ENCODE peak calls at places on chromosomes 2 and 18, in seven cellular contexts. O is H9, L is GM12878, J is HCT116, A is SK-N-SH, D is MM.1S, B is K562. X is an unnamed sample.
A peak's percentile ranks its signal among the peaks of the same experiment; 100 is the strongest.

GRCh38 chr18:74745658-74746403 is 148.2 kb downstream of the ZNF407 start:
- DNase-seq in L (no peak), O (no peak), J (peak; percentile 40), B (peak; percentile 9), D (no peak), A (peak; percentile 11), X (peak; percentile 3)

GRCh38 chr18:48607049-48607984 is 68.5 kb downstream of the CTIF start:
- DNase-seq in J (no peak), D (no peak), O (no peak), B (no peak), A (no peak), L (no peak), X (peak; percentile 94)

GRCh38 chr2:71613953-71614925 is 160.9 kb downstream of the DYSF start:
- DNase-seq in B (no peak), O (peak; percentile 17), J (no peak), L (no peak), A (no peak), D (no peak), X (peak; percentile 43)

GRCh38 chr2:75432761-75433361 is 127.9 kb downstream of the EVA1A start:
- DNase-seq in L (peak; percentile 96), D (no peak), O (peak; percentile 30), A (no peak), B (no peak), J (no peak), X (no peak)

GRCh38 chr2:241728627-241729026 is 5.8 kb upstream of the D2HGDH start:
- DNase-seq in A (peak; percentile 23), D (no peak), J (no peak), O (no peak), B (no peak), L (no peak), X (no peak)

GRCh38 chr2:229731916-229732315 is 17.6 kb upstream of the DNER start:
- DNase-seq in A (no peak), L (no peak), J (no peak), O (no peak), D (peak; percentile 71), B (no peak), X (no peak)

GRCh38 chr2:124145982-124146381 is 120.9 kb downstream of the CNTNAP5 start:
- DNase-seq in L (no peak), A (no peak), O (no peak), D (peak; percentile 81), J (no peak), B (no peak), X (no peak)

GRCh38 chr2:120566331-120567035 is 169.2 kb upstream of the GLI2 start:
- DNase-seq in A (no peak), B (no peak), L (no peak), O (no peak), D (no peak), J (no peak), X (peak; percentile 99)

GRCh38 chr2:241932895-241933174 is 63.3 kb downstream of the RTP5 start:
- DNase-seq in B (no peak), A (no peak), O (no peak), J (no peak), D (no peak), L (no peak), X (no peak)

GRCh38 chr2:195664528-195664927 is 7.5 kb downstream of the SLC39A10 start:
- DNase-seq in J (no peak), O (no peak), D (no peak), A (no peak), B (no peak), L (no peak), X (no peak)

GRCh38 chr2:42127425-42128424 is 41.4 kb upstream of the EML4 start:
- DNase-seq in L (peak; percentile 83), J (no peak), O (no peak), A (no peak), D (peak; percentile 78), B (no peak), X (no peak)

GRCh38 chr2:233350708-233351107 is 3.6 kb upstream of the DGKD start:
- DNase-seq in D (no peak), A (peak; percentile 54), J (peak; percentile 92), L (no peak), B (peak; percentile 81), O (no peak), X (peak; percentile 98)

GRCh38 chr2:184154438-184154837 is 443.9 kb upstream of the ZNF804A start:
- DNase-seq in O (no peak), J (no peak), B (no peak), D (no peak), A (no peak), L (no peak), X (no peak)

GRCh38 chr18:26495267-26495666 is 53.1 kb downstream of the KCTD1 start:
- DNase-seq in D (no peak), B (no peak), O (no peak), L (no peak), J (no peak), A (no peak), X (no peak)

GRCh38 chr2:28011322-28011737 is 120.8 kb downstream of the BABAM2 start:
- DNase-seq in B (no peak), D (peak; percentile 16), J (no peak), O (no peak), L (no peak), A (no peak), X (no peak)

GRCh38 chr2:103004426-103004942 is 242.7 kb downstream of the TMEM182 start:
- DNase-seq in J (no peak), O (no peak), A (no peak), B (no peak), D (peak; percentile 87), L (no peak), X (peak; percentile 11)
- H2AFZ ChIP-seq in J (no peak overlapping the region), O (no peak overlapping the region), A (no peak overlapping the region), B (no peak overlapping the region), D (no peak overlapping the region), L (no peak overlapping the region), X (no peak overlapping the region)

GRCh38 chr2:33405180-33406105 is 71.0 kb upstream of the RASGRP3 start:
- DNase-seq in L (no peak), D (no peak), O (no peak), J (no peak), A (no peak), B (no peak), X (no peak)
- TF ChIP-seq CTCF in L (no peak), D (no peak), O (no peak), J (no peak), A (no peak), B (no peak), X (no peak)

DNA sequence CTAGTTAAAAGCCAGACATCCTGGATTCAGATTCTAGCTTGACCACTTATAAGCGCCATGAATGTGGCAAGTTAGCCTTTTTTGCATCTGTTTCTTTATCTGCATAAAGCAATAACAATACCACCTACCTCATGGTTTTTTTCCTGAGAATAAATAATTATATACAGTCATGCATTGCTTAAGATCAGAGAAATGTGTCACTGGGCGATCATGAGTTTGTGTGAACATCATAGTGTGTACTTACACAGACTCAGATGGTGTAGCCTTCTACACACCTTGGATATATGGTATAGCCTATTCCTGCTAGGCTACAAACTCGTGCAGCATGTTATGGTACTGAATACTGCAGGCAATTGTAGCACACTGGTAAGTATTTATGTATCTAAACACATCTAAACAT is 84.7 kb upstream of the PELI1 start:
- DNase-seq in O (no peak), L (no peak), B (no peak), J (no peak), A (no peak), D (no peak), X (no peak)
- H2AFZ ChIP-seq in O (no peak overlapping the region), L (peak overlapping the region; percentile 68), B (peak overlapping the region; percentile 96), J (peak overlapping the region; percentile 100), A (no peak overlapping the region), D (peak overlapping the region; percentile 88), X (no peak overlapping the region)

GRCh38 chr18:49648811-49649210 is 87.0 kb downstream of the LIPG start:
- DNase-seq in L (no peak), B (no peak), O (no peak), D (no peak), J (peak; percentile 6), A (no peak), X (no peak)
- TF ChIP-seq CTCF in L (peak; percentile 12), B (no peak), O (peak; percentile 45), D (peak; percentile 18), J (no peak), A (peak; percentile 42), X (peak; percentile 25)

DNA sequence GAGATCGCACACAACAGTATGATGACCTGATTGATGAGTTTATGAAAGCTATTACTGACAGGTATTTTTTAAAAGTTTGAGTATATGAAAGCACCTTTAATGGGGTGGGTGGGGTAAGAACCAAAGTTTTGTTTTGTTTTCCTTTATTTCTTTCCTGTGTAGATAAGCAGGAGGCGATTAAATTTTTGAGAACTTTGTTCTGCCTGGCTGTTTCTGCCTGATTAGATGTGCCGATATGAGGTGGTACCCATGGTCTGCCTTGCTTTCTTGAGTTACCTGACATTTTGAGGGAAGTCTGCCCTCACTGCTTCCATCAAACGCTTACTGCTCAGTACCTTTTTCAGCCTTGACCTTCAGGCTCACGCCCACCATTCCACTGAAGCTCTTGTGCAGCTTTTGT is 39.2 kb downstream of the ME2 start:
- DNase-seq in J (no peak), B (no peak), D (no peak), O (no peak), A (no peak), L (no peak), X (no peak)
- H2AFZ ChIP-seq in J (no peak overlapping the region), B (no peak overlapping the region), D (no peak overlapping the region), O (no peak overlapping the region), A (no peak overlapping the region), L (no peak overlapping the region), X (no peak overlapping the region)

GRCh38 chr2:143581989-143582719 is 452.9 kb downstream of the ARHGAP15 start:
- DNase-seq in A (no peak), L (no peak), B (no peak), J (no peak), O (no peak), D (no peak), X (no peak)
- TF ChIP-seq CTCF in A (peak; percentile 38), L (no peak), B (peak; percentile 25), J (no peak), O (peak; percentile 46), D (no peak), X (peak; percentile 62)